ENCODE peak calls at places on chromosomes 2 and 18, in eight cellular contexts. O is spleen, F is stomach, K is endodermal cell, N is lung, I is sigmoid colon, Z is pancreas, D is right atrium auricular region. V is an unnamed sample.

GRCh38 chr2:170189757-170190156 is 11.8 kb downstream of the MYO3B start:
- DNase-seq in O (no peak), F (no peak), K (no peak), N (no peak), I (no peak), Z (no peak), D (no peak), V (no peak)

GRCh38 chr18:79299711-79300110 is 96.0 kb upstream of the NFATC1 start:
- DNase-seq in O (no peak), F (no peak), K (no peak), N (no peak), I (no peak), Z (no peak), D (no peak), V (no peak)

GRCh38 chr2:241011751-241012510 is 13.5 kb downstream of the SNED1 start:
- DNase-seq in O (peak), F (peak), K (peak), N (peak), I (peak), Z (no peak), D (peak), V (peak)

GRCh38 chr2:112623913-112624777 is 21.6 kb upstream of the SLC20A1 start:
- DNase-seq in O (no peak), F (peak), K (peak), N (peak), I (peak), Z (no peak), D (peak), V (no peak)

GRCh38 chr2:11750422-11750821 is 4.0 kb downstream of the LPIN1 start:
- DNase-seq in O (no peak), F (no peak), K (no peak), N (no peak), I (no peak), Z (no peak), D (no peak), V (no peak)

GRCh38 chr2:64143154-64144056 is 815 bp downstream of the PELI1 start:
- DNase-seq in O (no peak), F (no peak), K (peak), N (no peak), I (peak), Z (peak), D (no peak), V (peak)

GRCh38 chr18:48293954-48294893 is 115.0 kb downstream of the ZBTB7C start:
- DNase-seq in O (peak), F (no peak), K (no peak), N (peak), I (no peak), Z (peak), D (peak), V (no peak)

GRCh38 chr2:28419705-28420270 is 27.1 kb downstream of the FOSL2 start:
- DNase-seq in O (no peak), F (no peak), K (no peak), N (no peak), I (peak), Z (no peak), D (no peak), V (no peak)

GRCh38 chr2:148968776-148969175 is 69.7 kb upstream of the LYPD6B start:
- DNase-seq in O (no peak), F (no peak), K (no peak), N (no peak), I (no peak), Z (no peak), D (no peak), V (no peak)

GRCh38 chr2:40611196-40611595 is 159.3 kb upstream of the SLC8A1 start:
- DNase-seq in O (no peak), F (no peak), K (no peak), N (no peak), I (no peak), Z (no peak), D (no peak), V (no peak)

GRCh38 chr18:36634573-36635216 is 194.1 kb downstream of the TPGS2 start:
- DNase-seq in O (no peak), F (no peak), K (no peak), N (no peak), I (no peak), Z (no peak), D (no peak), V (no peak)

GRCh38 chr2:43199492-43200481 is 26.6 kb downstream of the ZFP36L2 start:
- DNase-seq in O (no peak), F (peak), K (peak), N (no peak), I (no peak), Z (peak), D (no peak), V (no peak)

GRCh38 chr2:100821255-100821912 is 1.4 kb downstream of the NPAS2 start:
- DNase-seq in O (no peak), F (no peak), K (no peak), N (no peak), I (no peak), Z (no peak), D (no peak), V (no peak)

GRCh38 chr2:54042908-54043620 is 72.3 kb upstream of the PSME4 start:
- DNase-seq in O (no peak), F (no peak), K (no peak), N (no peak), I (no peak), Z (no peak), D (no peak), V (no peak)

GRCh38 chr2:230160112-230160660 is 59.6 kb downstream of the SP110 start:
- DNase-seq in O (peak), F (peak), K (peak), N (peak), I (no peak), Z (peak), D (no peak), V (no peak)

GRCh38 chr2:16069663-16069932 is 129.2 kb downstream of the MYCN start:
- DNase-seq in O (no peak), F (peak), K (no peak), N (no peak), I (no peak), Z (peak), D (peak), V (no peak)

GRCh38 chr18:70288171-70288850 is 534 bp upstream of the SOCS6 start:
- DNase-seq in O (no peak), F (peak), K (peak), N (no peak), I (peak), Z (peak), D (no peak), V (peak)

GRCh38 chr2:218403810-218404209 is 4.1 kb downstream of the CTDSP1 start:
- DNase-seq in O (no peak), F (no peak), K (no peak), N (no peak), I (no peak), Z (no peak), D (no peak), V (no peak)
- H3K27ac ChIP-seq in O (no peak), F (peak), K (no peak), N (no peak), I (no peak), Z (no peak), D (peak), V (no peak)

DNA sequence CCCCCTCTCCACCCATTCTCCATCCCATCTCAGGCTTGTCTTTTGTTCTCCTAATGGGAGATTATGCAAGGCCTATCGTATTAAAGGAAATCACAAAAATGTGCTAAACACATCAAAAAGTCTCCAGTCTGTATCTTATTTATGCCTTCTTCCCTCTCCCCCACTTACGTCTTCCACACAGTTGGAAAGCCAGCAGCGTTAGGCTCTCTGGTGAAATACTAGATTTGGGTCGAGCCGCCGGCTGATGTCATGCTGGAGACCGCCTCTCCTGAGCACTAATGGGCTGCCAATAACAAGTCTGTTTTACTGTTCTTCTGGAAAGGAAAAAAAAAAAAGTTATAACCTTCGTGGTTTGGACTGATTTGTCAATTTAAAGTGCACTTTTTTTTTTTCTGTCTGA is 182.7 kb upstream of the SIX2 start:
- DNase-seq in O (no peak), F (no peak), K (no peak), N (no peak), I (peak), Z (no peak), D (peak), V (no peak)
- H3K27ac ChIP-seq in O (no peak), F (no peak), K (no peak), N (no peak), I (no peak), Z (no peak), D (no peak), V (no peak)

GRCh38 chr2:2748399-2749205 is 417.5 kb upstream of the MYT1L start:
- DNase-seq in O (peak), F (no peak), K (no peak), N (no peak), I (no peak), Z (no peak), D (no peak), V (no peak)
- H3K27ac ChIP-seq in O (no peak), F (no peak), K (no peak), N (no peak), I (no peak), Z (no peak), D (no peak), V (no peak)

DNA sequence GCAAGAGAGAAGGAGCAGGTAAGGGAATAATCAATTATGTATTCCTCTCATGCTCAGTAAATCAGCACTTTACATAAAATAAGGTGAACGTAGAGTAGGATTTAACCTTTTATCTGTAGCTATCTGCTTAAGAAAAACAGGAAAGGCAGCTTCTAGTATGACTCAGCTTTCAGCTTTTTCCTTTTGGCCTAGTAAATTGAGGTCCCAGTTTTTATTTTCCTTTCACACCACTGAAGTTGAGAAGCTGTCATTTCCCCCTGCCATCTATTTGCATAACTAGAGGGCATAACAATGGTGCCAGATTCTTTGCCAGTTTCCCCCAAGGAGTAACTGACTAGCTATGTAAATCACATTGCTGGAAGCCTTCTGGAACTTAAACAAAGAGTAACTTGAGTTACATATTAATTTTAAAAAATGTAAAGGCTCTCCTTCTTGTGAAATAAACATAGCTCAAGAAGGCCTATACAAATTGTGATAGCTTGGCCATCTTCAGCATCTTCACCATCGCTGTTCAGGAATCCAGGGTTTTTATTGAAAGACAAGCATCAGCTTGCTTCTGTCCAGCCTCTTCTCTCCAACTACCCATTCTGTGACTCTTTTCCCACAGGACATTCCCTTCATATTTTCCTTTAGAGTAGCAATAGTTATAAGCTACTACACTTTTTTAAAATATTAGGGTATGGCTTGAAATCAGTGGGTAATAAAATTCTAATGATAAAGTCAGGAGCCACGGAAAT is 97.0 kb downstream of the KYNU start:
- DNase-seq in O (no peak), F (no peak), K (peak), N (no peak), I (no peak), Z (no peak), D (no peak), V (peak)
- H3K27ac ChIP-seq in O (no peak), F (no peak), K (peak), N (no peak), I (no peak), Z (no peak), D (no peak), V (peak)

GRCh38 chr18:76452357-76452756 is 42.7 kb downstream of the ZNF516 start:
- DNase-seq in O (no peak), F (no peak), K (peak), N (no peak), I (peak), Z (no peak), D (no peak), V (no peak)

GRCh38 chr18:76451475-76452331 is 43.3 kb downstream of the ZNF516 start:
- DNase-seq in O (peak), F (no peak), K (peak), N (no peak), I (peak), Z (no peak), D (peak), V (no peak)

GRCh38 chr18:76450912-76451421 is 44.1 kb downstream of the ZNF516 start:
- DNase-seq in O (peak), F (no peak), K (peak), N (peak), I (peak), Z (no peak), D (peak), V (no peak)

GRCh38 chr18:76449110-76449453 is 46.0 kb downstream of the ZNF516 start:
- DNase-seq in O (peak), F (no peak), K (peak), N (no peak), I (peak), Z (no peak), D (peak), V (no peak)

GRCh38 chr18:76450452-76450851 is 44.6 kb downstream of the ZNF516 start:
- DNase-seq in O (no peak), F (no peak), K (peak), N (no peak), I (peak), Z (no peak), D (peak), V (no peak)
- H3K27ac ChIP-seq in O (peak), F (peak), K (peak), N (peak), I (peak), Z (peak), D (peak), V (peak)

DNA sequence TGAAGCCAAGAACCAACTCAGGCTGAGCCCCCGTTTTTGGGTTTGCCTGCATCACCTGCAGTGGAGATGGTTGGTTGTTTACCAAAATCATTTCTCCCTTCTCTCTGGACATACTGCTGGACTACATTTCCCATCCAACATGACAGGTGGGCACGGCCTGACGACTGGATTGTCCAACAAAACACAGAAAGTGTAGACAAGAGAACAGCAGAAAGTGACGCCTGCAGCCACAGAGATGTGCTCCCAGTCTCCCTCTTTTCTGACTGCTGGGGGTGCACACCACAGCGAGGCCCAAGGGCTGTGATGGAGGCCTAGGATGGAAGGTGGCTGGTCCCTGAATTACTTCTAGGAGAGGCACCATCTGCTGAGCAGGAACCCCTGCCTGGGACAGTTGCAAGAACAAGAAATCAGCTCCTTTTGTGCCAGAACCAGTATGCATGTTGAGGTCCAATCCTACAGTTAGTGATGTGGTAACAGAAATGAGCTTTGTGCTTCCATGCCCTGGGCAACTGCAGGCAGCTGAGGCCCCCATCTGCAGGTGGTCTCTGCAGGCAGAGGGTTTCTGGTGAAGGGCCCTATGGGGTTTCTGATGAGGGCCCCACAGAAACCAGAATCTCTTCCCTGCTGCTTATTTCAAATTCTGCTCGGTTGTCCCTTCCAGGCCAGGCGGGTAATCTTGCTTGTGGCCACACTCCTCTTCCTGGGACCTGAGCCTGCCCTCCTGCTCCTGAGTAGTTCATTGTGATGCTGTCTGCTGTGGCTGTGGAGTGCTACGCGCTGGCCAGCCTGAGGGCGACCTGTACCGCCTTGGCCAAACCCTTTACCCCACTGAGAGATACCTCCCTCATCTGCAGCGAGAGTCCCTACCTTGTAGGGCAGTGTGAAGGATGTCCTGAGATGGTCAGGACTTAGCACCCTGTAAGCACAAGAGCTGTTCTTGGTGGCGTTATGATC is 168.3 kb downstream of the ASB1 start:
- DNase-seq in O (no peak), F (no peak), K (no peak), N (peak), I (no peak), Z (no peak), D (peak), V (no peak)
- H3K27ac ChIP-seq in O (no peak), F (peak), K (no peak), N (no peak), I (no peak), Z (no peak), D (no peak), V (no peak)

DNA sequence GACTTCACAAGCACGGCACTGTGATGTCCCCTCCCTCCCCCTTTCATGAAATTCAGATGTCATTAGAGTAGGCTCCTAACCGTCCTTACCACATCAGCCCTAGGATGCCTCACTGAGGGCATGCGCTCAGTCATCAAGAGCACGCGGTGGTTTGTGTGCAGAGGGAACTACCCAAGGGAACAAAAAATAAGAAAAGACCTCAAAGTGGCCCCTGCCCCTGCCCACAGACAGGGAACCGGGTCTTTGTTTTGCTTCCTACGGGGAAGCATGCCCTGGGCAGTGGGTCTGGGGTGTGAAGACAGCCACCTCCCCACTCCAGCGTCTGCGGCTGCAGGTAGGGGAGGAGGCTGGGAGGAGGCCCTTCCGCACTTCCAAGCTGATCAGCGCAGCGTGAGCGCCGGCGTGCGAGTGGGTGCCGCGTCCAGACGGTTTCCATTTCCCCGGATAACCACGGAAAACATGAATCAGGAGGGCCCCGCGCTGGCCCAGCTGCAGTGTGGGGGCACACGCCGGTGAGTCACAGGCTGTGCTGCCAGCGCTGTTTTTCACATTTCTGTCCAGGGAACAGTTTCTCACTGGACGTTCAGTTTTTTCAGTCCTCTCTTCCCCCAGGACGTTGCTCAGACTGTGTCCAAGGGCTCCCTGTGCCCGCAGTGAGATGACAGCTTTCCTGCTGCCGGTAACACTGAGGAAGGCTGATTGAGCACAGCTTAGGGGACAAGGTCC is 70.6 kb downstream of the COPS8 start:
- DNase-seq in O (peak), F (no peak), K (no peak), N (no peak), I (peak), Z (no peak), D (peak), V (no peak)
- H3K27ac ChIP-seq in O (no peak), F (peak), K (no peak), N (peak), I (peak), Z (no peak), D (peak), V (peak)